ENCODE peak calls at places on chromosomes 3 and 15, in six cellular contexts. One of them, this sample, is unnamed.

GRCh38 chr3:186200746-186201145 is 91.9 kb upstream of the ETV5 start:
- DNase-seq in H1: no peak
- DNase-seq in mesendoderm: no peak
- DNase-seq in neuronal stem cell: no peak
- DNase-seq in H9: no peak
- DNase-seq in IMR-90: no peak
- DNase-seq in this sample: no peak

GRCh38 chr3:143016321-143016972 is 15.1 kb downstream of the U2SURP start:
- DNase-seq in mesendoderm: peak
- DNase-seq in neuronal stem cell: no peak
- DNase-seq in H1: no peak
- DNase-seq in H9: no peak
- DNase-seq in IMR-90: no peak
- DNase-seq in this sample: peak

GRCh38 chr3:44482721-44483120 is 5.3 kb upstream of the ZNF445 start:
- DNase-seq in H1: no peak
- DNase-seq in neuronal stem cell: no peak
- DNase-seq in IMR-90: no peak
- DNase-seq in H9: no peak
- DNase-seq in mesendoderm: no peak
- DNase-seq in this sample: no peak

GRCh38 chr3:64493149-64493548 is 194.7 kb downstream of the ADAMTS9 start:
- DNase-seq in H9: no peak
- DNase-seq in H1: no peak
- DNase-seq in neuronal stem cell: no peak
- DNase-seq in mesendoderm: no peak
- DNase-seq in IMR-90: no peak
- DNase-seq in this sample: no peak

GRCh38 chr15:44861439-44861910 is 95.0 kb upstream of the TERB2 start:
- DNase-seq in H1: no peak
- DNase-seq in H9: no peak
- DNase-seq in neuronal stem cell: no peak
- DNase-seq in IMR-90: no peak
- DNase-seq in mesendoderm: no peak
- DNase-seq in this sample: no peak

GRCh38 chr3:53773586-53774368 is 72.4 kb downstream of the CHDH start:
- DNase-seq in IMR-90: peak
- DNase-seq in H1: no peak
- DNase-seq in H9: no peak
- DNase-seq in neuronal stem cell: no peak
- DNase-seq in mesendoderm: peak
- DNase-seq in this sample: peak

GRCh38 chr3:8589880-8590556 is 54.6 kb downstream of the SSUH2 start:
- DNase-seq in neuronal stem cell: no peak
- DNase-seq in mesendoderm: no peak
- DNase-seq in IMR-90: peak
- DNase-seq in H9: no peak
- DNase-seq in H1: no peak
- DNase-seq in this sample: peak

GRCh38 chr3:171904829-171905228 is 61.7 kb downstream of the TMEM212 start:
- DNase-seq in mesendoderm: no peak
- DNase-seq in H9: no peak
- DNase-seq in neuronal stem cell: no peak
- DNase-seq in H1: no peak
- DNase-seq in IMR-90: peak
- DNase-seq in this sample: peak

GRCh38 chr3:137764563-137765309 is 621 bp downstream of the SOX14 start:
- DNase-seq in mesendoderm: peak
- DNase-seq in neuronal stem cell: no peak
- DNase-seq in IMR-90: no peak
- DNase-seq in H9: peak
- DNase-seq in H1: no peak
- DNase-seq in this sample: no peak

GRCh38 chr3:71304684-71305083 is 278.8 kb downstream of the FOXP1 start:
- DNase-seq in H9: no peak
- DNase-seq in H1: no peak
- DNase-seq in mesendoderm: peak
- DNase-seq in IMR-90: peak
- DNase-seq in neuronal stem cell: no peak
- DNase-seq in this sample: peak

GRCh38 chr3:157502916-157503620 is at the start of gene VEPH1:
- DNase-seq in mesendoderm: peak
- DNase-seq in H9: peak
- DNase-seq in H1: no peak
- DNase-seq in IMR-90: peak
- DNase-seq in neuronal stem cell: peak
- DNase-seq in this sample: peak

GRCh38 chr15:25790003-25790660 is 73.0 kb downstream of the ATP10A start:
- DNase-seq in mesendoderm: peak
- DNase-seq in H1: no peak
- DNase-seq in IMR-90: peak
- DNase-seq in H9: no peak
- DNase-seq in neuronal stem cell: no peak
- DNase-seq in this sample: peak

GRCh38 chr15:60395276-60396011 is 2.3 kb downstream of the ANXA2 start:
- DNase-seq in IMR-90: no peak
- DNase-seq in neuronal stem cell: no peak
- DNase-seq in H1: no peak
- DNase-seq in mesendoderm: no peak
- DNase-seq in H9: no peak
- DNase-seq in this sample: peak

GRCh38 chr15:60396100-60396499 is 1.7 kb downstream of the ANXA2 start:
- DNase-seq in H9: no peak
- DNase-seq in H1: no peak
- DNase-seq in mesendoderm: peak
- DNase-seq in IMR-90: no peak
- DNase-seq in neuronal stem cell: no peak
- DNase-seq in this sample: peak

GRCh38 chr15:60397772-60398445 is at the start of gene ANXA2:
- DNase-seq in mesendoderm: peak
- DNase-seq in H9: peak
- DNase-seq in neuronal stem cell: no peak
- DNase-seq in H1: no peak
- DNase-seq in IMR-90: peak
- DNase-seq in this sample: peak

GRCh38 chr15:60396560-60396963 is 1.2 kb downstream of the ANXA2 start:
- DNase-seq in mesendoderm: no peak
- DNase-seq in IMR-90: no peak
- DNase-seq in H9: no peak
- DNase-seq in neuronal stem cell: no peak
- DNase-seq in H1: no peak
- DNase-seq in this sample: peak

GRCh38 chr15:60396964-60397771 is 618 bp downstream of the ANXA2 start:
- DNase-seq in H9: peak
- DNase-seq in mesendoderm: peak
- DNase-seq in H1: no peak
- DNase-seq in neuronal stem cell: no peak
- DNase-seq in IMR-90: peak
- DNase-seq in this sample: peak
- H2AK5ac ChIP-seq in H9: no peak
- H2AK5ac ChIP-seq in mesendoderm: peak
- H2AK5ac ChIP-seq in H1: no peak
- H2AK5ac ChIP-seq in neuronal stem cell: peak
- H2AK5ac ChIP-seq in IMR-90: peak
- H2AK5ac ChIP-seq in this sample: peak

DNA sequence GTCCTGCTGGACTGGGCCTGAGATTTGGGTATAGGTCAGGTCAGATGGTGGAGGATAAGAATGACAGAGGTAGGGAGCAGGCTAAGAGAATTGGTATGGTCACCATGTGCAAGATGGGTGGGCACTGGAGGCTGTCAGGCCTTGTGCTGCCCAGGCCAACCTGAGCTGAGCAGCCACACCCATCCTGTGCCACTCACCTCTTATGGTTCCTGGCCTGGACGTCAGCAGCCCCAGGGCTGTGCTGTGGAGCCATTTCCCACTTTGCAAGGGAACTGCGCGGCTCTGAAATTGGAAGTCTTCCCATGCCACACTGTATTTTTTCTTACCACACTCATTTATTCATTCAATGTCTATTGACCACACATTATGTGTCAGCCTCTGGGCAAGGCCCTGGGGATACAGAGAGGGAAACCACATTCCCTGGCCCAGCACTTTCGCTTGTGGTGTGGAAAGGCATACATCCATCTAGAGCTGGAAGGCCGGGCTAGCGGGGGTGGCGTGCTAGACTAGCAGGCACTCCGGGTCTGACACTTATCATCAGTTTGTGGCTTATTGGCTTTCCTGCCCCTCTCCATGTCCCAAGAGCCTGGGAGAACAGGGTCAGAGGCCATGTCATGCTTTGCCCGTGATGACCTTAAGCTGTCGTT is 51.1 kb upstream of the POLG start:
- DNase-seq in mesendoderm: no peak
- DNase-seq in H9: no peak
- DNase-seq in IMR-90: no peak
- DNase-seq in neuronal stem cell: no peak
- DNase-seq in H1: no peak
- DNase-seq in this sample: no peak
- H2AK5ac ChIP-seq in mesendoderm: no peak
- H2AK5ac ChIP-seq in H9: no peak
- H2AK5ac ChIP-seq in IMR-90: no peak
- H2AK5ac ChIP-seq in neuronal stem cell: peak
- H2AK5ac ChIP-seq in H1: peak
- H2AK5ac ChIP-seq in this sample: no peak

DNA sequence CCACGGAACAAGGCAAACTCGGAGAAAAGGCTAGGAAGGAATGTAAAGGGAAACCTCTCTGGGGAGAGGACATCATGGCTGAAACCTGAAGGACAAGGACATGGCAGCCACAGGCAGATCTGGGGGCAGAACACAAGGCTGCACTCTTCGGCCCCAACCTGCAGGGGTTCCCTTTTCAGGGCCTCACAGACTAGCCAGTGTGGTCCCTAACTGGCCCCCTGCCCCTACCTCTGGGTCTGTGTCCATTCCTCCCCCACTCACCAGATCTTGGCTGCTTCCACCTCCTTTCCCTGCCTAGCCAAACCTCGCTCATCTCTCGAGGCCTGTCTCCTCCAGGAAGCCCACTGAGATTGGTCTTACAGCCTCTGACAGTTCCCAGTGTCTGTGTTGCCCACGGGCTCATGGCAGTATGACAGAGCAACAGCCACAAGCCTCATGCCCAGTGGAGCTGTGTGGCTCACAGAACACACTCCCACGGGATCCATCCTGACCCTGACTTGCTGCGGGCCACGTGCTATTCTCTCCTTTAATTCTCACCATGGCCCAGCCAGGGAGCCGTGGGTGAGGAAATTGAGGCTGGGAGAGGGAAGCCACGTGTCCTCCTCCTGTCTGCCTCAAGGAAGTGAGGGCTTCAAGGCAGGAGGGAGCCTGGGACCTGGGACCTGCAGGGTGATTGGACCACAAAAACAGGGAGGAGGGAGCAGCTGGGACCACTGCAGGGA is 26.5 kb downstream of the WNT7A start:
- DNase-seq in neuronal stem cell: no peak
- DNase-seq in IMR-90: no peak
- DNase-seq in H1: no peak
- DNase-seq in H9: no peak
- DNase-seq in mesendoderm: no peak
- DNase-seq in this sample: no peak
- H2AK5ac ChIP-seq in neuronal stem cell: peak
- H2AK5ac ChIP-seq in IMR-90: no peak
- H2AK5ac ChIP-seq in H1: no peak
- H2AK5ac ChIP-seq in H9: no peak
- H2AK5ac ChIP-seq in mesendoderm: no peak
- H2AK5ac ChIP-seq in this sample: no peak

GRCh38 chr15:40070166-40070557 is 31.2 kb upstream of the SRP14 start:
- DNase-seq in H1: no peak
- DNase-seq in IMR-90: no peak
- DNase-seq in neuronal stem cell: no peak
- DNase-seq in H9: no peak
- DNase-seq in mesendoderm: no peak
- DNase-seq in this sample: no peak
- H2AK5ac ChIP-seq in H1: no peak
- H2AK5ac ChIP-seq in IMR-90: no peak
- H2AK5ac ChIP-seq in neuronal stem cell: no peak
- H2AK5ac ChIP-seq in H9: no peak
- H2AK5ac ChIP-seq in mesendoderm: no peak
- H2AK5ac ChIP-seq in this sample: peak